ENCODE peak calls at places on chromosomes 6 and 20, in eight cellular contexts. One of them, this sample, is unnamed.

GRCh38 chr6:97815413-97815812 is 532.4 kb upstream of the MMS22L start:
- DNase-seq in neural progenitor cell: no peak
- DNase-seq in CD4-positive, alpha-beta T cell: no peak
- DNase-seq in HFFc6: no peak
- DNase-seq in heart left ventricle: no peak
- DNase-seq in uterus: no peak
- DNase-seq in lung: no peak
- DNase-seq in endothelial cell: no peak
- DNase-seq in this sample: no peak

GRCh38 chr6:45983041-45983440 is 32.6 kb downstream of the CLIC5 start:
- DNase-seq in uterus: no peak
- DNase-seq in lung: no peak
- DNase-seq in HFFc6: no peak
- DNase-seq in heart left ventricle: no peak
- DNase-seq in endothelial cell: no peak
- DNase-seq in CD4-positive, alpha-beta T cell: no peak
- DNase-seq in neural progenitor cell: no peak
- DNase-seq in this sample: no peak

GRCh38 chr6:166268431-166268830 is 39.8 kb downstream of the PRR18 start:
- DNase-seq in heart left ventricle: no peak
- DNase-seq in lung: no peak
- DNase-seq in neural progenitor cell: no peak
- DNase-seq in HFFc6: no peak
- DNase-seq in endothelial cell: no peak
- DNase-seq in uterus: no peak
- DNase-seq in CD4-positive, alpha-beta T cell: no peak
- DNase-seq in this sample: no peak

GRCh38 chr6:55433446-55434130 is 106.3 kb downstream of the GFRAL start:
- DNase-seq in endothelial cell: no peak
- DNase-seq in HFFc6: no peak
- DNase-seq in uterus: no peak
- DNase-seq in lung: no peak
- DNase-seq in CD4-positive, alpha-beta T cell: no peak
- DNase-seq in neural progenitor cell: peak; percentile 50
- DNase-seq in heart left ventricle: no peak
- DNase-seq in this sample: peak; percentile 7

GRCh38 chr6:122903266-122903915 is 92.6 kb upstream of the CLVS2 start:
- DNase-seq in uterus: no peak
- DNase-seq in HFFc6: no peak
- DNase-seq in endothelial cell: no peak
- DNase-seq in CD4-positive, alpha-beta T cell: no peak
- DNase-seq in heart left ventricle: no peak
- DNase-seq in neural progenitor cell: no peak
- DNase-seq in lung: no peak
- DNase-seq in this sample: no peak

GRCh38 chr6:137216875-137217553 is 2.2 kb downstream of the IFNGR1 start:
- DNase-seq in uterus: no peak
- DNase-seq in endothelial cell: no peak
- DNase-seq in heart left ventricle: peak; percentile 39
- DNase-seq in neural progenitor cell: no peak
- DNase-seq in HFFc6: no peak
- DNase-seq in CD4-positive, alpha-beta T cell: no peak
- DNase-seq in lung: no peak
- DNase-seq in this sample: no peak

GRCh38 chr6:161255518-161255917 is 18.3 kb downstream of the AGPAT4 start:
- DNase-seq in uterus: no peak
- DNase-seq in heart left ventricle: no peak
- DNase-seq in neural progenitor cell: no peak
- DNase-seq in CD4-positive, alpha-beta T cell: no peak
- DNase-seq in lung: no peak
- DNase-seq in HFFc6: no peak
- DNase-seq in endothelial cell: no peak
- DNase-seq in this sample: no peak

GRCh38 chr6:16511723-16512584 is 249.3 kb downstream of the ATXN1 start:
- DNase-seq in uterus: no peak
- DNase-seq in neural progenitor cell: no peak
- DNase-seq in CD4-positive, alpha-beta T cell: peak; percentile 26
- DNase-seq in heart left ventricle: no peak
- DNase-seq in endothelial cell: no peak
- DNase-seq in HFFc6: no peak
- DNase-seq in lung: no peak
- DNase-seq in this sample: no peak

GRCh38 chr20:8126979-8127378 is 5.1 kb upstream of the PLCB1 start:
- DNase-seq in lung: no peak
- DNase-seq in uterus: no peak
- DNase-seq in CD4-positive, alpha-beta T cell: no peak
- DNase-seq in heart left ventricle: no peak
- DNase-seq in neural progenitor cell: no peak
- DNase-seq in HFFc6: no peak
- DNase-seq in endothelial cell: no peak
- DNase-seq in this sample: no peak

GRCh38 chr6:10409766-10410209 is 5.1 kb downstream of the TFAP2A start:
- DNase-seq in endothelial cell: no peak
- DNase-seq in CD4-positive, alpha-beta T cell: no peak
- DNase-seq in heart left ventricle: no peak
- DNase-seq in neural progenitor cell: peak; percentile 39
- DNase-seq in HFFc6: no peak
- DNase-seq in uterus: no peak
- DNase-seq in lung: no peak
- DNase-seq in this sample: no peak

GRCh38 chr6:72689107-72689954 is 67.5 kb downstream of the KCNQ5 start:
- DNase-seq in HFFc6: no peak
- DNase-seq in CD4-positive, alpha-beta T cell: no peak
- DNase-seq in endothelial cell: no peak
- DNase-seq in uterus: no peak
- DNase-seq in neural progenitor cell: peak; percentile 10
- DNase-seq in lung: no peak
- DNase-seq in heart left ventricle: no peak
- DNase-seq in this sample: no peak

GRCh38 chr6:137256350-137257128 is 37.4 kb upstream of the IFNGR1 start:
- DNase-seq in lung: no peak
- DNase-seq in neural progenitor cell: no peak
- DNase-seq in CD4-positive, alpha-beta T cell: no peak
- DNase-seq in uterus: no peak
- DNase-seq in HFFc6: no peak
- DNase-seq in heart left ventricle: no peak
- DNase-seq in endothelial cell: no peak
- DNase-seq in this sample: no peak

GRCh38 chr6:105499928-105500327 is 97.0 kb upstream of the PREP start:
- DNase-seq in endothelial cell: no peak
- DNase-seq in neural progenitor cell: no peak
- DNase-seq in uterus: no peak
- DNase-seq in lung: no peak
- DNase-seq in heart left ventricle: no peak
- DNase-seq in CD4-positive, alpha-beta T cell: no peak
- DNase-seq in HFFc6: no peak
- DNase-seq in this sample: no peak

GRCh38 chr6:105503641-105504040 is 100.8 kb upstream of the PREP start:
- DNase-seq in neural progenitor cell: no peak
- DNase-seq in HFFc6: no peak
- DNase-seq in heart left ventricle: no peak
- DNase-seq in CD4-positive, alpha-beta T cell: no peak
- DNase-seq in uterus: no peak
- DNase-seq in endothelial cell: no peak
- DNase-seq in lung: no peak
- DNase-seq in this sample: no peak

GRCh38 chr6:105501246-105501645 is 98.4 kb upstream of the PREP start:
- DNase-seq in neural progenitor cell: no peak
- DNase-seq in lung: no peak
- DNase-seq in uterus: no peak
- DNase-seq in endothelial cell: no peak
- DNase-seq in heart left ventricle: no peak
- DNase-seq in CD4-positive, alpha-beta T cell: no peak
- DNase-seq in HFFc6: peak; percentile 28
- DNase-seq in this sample: no peak

GRCh38 chr6:105501945-105502344 is 99.1 kb upstream of the PREP start:
- DNase-seq in endothelial cell: no peak
- DNase-seq in heart left ventricle: no peak
- DNase-seq in neural progenitor cell: no peak
- DNase-seq in HFFc6: no peak
- DNase-seq in uterus: peak; percentile 29
- DNase-seq in lung: no peak
- DNase-seq in CD4-positive, alpha-beta T cell: no peak
- DNase-seq in this sample: no peak

GRCh38 chr6:105500693-105501092 is 97.8 kb upstream of the PREP start:
- DNase-seq in HFFc6: no peak
- DNase-seq in neural progenitor cell: no peak
- DNase-seq in endothelial cell: no peak
- DNase-seq in uterus: no peak
- DNase-seq in lung: no peak
- DNase-seq in heart left ventricle: no peak
- DNase-seq in CD4-positive, alpha-beta T cell: no peak
- DNase-seq in this sample: no peak
- TF ChIP-seq CTCF in HFFc6: peak; percentile 30
- TF ChIP-seq CTCF in neural progenitor cell: peak; percentile 32
- TF ChIP-seq CTCF in endothelial cell: no peak
- TF ChIP-seq CTCF in uterus: no peak
- TF ChIP-seq CTCF in lung: no peak
- TF ChIP-seq CTCF in heart left ventricle: no peak
- TF ChIP-seq CTCF in CD4-positive, alpha-beta T cell: no peak
- TF ChIP-seq CTCF in this sample: peak; percentile 2

DNA sequence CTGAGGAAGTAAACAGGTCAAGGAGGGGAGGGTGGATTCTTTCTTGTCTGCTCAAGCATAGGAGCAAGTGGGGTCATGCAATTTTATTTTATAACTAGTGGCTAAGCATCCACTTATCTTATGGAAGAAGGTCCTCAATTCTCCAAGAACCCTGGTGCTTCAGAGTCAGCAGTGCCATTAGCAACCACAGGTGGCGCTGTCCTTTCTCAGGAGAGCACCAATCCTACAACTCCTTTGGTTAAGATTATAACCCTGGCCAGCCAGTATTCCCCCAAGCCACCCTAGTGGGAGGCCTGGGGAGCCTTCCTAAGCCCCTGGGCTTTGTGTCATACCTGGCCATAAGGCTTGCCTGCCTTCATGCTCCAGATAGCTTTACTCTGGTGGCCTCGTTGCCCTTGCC is 60.7 kb downstream of the PCSK2 start:
- DNase-seq in lung: no peak
- DNase-seq in neural progenitor cell: no peak
- DNase-seq in endothelial cell: no peak
- DNase-seq in heart left ventricle: no peak
- DNase-seq in uterus: no peak
- DNase-seq in CD4-positive, alpha-beta T cell: no peak
- DNase-seq in HFFc6: no peak
- DNase-seq in this sample: no peak
- TF ChIP-seq CTCF in lung: no peak
- TF ChIP-seq CTCF in neural progenitor cell: peak; percentile 52
- TF ChIP-seq CTCF in endothelial cell: peak; percentile 61
- TF ChIP-seq CTCF in heart left ventricle: peak; percentile 11
- TF ChIP-seq CTCF in uterus: no peak
- TF ChIP-seq CTCF in CD4-positive, alpha-beta T cell: no peak
- TF ChIP-seq CTCF in HFFc6: peak; percentile 27
- TF ChIP-seq CTCF in this sample: no peak

DNA sequence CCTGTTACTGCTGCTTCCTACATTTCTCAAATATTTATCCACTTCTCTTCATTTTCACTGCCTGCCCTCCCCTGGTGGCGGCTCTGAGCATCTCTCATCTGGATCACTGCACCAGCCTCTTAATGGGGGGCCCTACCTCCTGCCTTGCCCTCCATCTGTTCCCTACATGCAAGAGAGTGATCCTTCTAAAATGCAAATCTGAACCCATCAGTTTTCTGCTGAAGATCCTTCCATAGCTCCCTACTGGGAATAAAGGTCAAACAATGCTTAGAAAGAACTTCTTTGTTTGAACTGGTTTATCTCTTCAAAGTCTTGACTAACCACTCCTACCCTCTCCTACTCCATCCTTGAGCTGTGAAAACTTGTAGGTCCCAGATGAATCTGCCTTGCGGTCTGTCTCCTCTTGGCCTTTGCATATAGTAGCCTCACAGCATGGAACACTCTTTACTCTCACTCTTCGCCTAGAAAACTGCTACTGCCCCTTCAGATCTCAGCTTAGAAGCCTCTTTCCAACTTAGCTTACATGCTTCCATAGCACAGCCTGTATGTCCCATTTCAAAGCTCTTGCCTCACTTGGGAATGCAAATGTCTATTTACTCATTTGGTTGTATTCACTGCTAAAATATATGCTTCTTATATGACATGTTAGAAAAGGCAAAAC is 119.3 kb downstream of the QRSL1 start:
- DNase-seq in CD4-positive, alpha-beta T cell: no peak
- DNase-seq in HFFc6: no peak
- DNase-seq in heart left ventricle: no peak
- DNase-seq in neural progenitor cell: no peak
- DNase-seq in endothelial cell: no peak
- DNase-seq in lung: no peak
- DNase-seq in uterus: no peak
- DNase-seq in this sample: no peak
- TF ChIP-seq CTCF in CD4-positive, alpha-beta T cell: no peak
- TF ChIP-seq CTCF in HFFc6: peak; percentile 57
- TF ChIP-seq CTCF in heart left ventricle: no peak
- TF ChIP-seq CTCF in neural progenitor cell: peak; percentile 35
- TF ChIP-seq CTCF in endothelial cell: peak; percentile 26
- TF ChIP-seq CTCF in lung: no peak
- TF ChIP-seq CTCF in uterus: no peak
- TF ChIP-seq CTCF in this sample: peak; percentile 15

GRCh38 chr20:1618954-1619550 is 757 bp downstream of the SIRPB1 start:
- DNase-seq in CD4-positive, alpha-beta T cell: no peak
- DNase-seq in HFFc6: no peak
- DNase-seq in lung: no peak
- DNase-seq in heart left ventricle: no peak
- DNase-seq in neural progenitor cell: no peak
- DNase-seq in endothelial cell: no peak
- DNase-seq in uterus: no peak
- DNase-seq in this sample: no peak

GRCh38 chr20:1622450-1622849 is 2.6 kb upstream of the SIRPB1 start:
- DNase-seq in HFFc6: no peak
- DNase-seq in CD4-positive, alpha-beta T cell: no peak
- DNase-seq in heart left ventricle: no peak
- DNase-seq in neural progenitor cell: no peak
- DNase-seq in uterus: no peak
- DNase-seq in endothelial cell: no peak
- DNase-seq in lung: no peak
- DNase-seq in this sample: no peak

GRCh38 chr20:1617055-1617454 is 2.8 kb downstream of the SIRPB1 start:
- DNase-seq in HFFc6: no peak
- DNase-seq in CD4-positive, alpha-beta T cell: no peak
- DNase-seq in uterus: no peak
- DNase-seq in endothelial cell: no peak
- DNase-seq in heart left ventricle: no peak
- DNase-seq in neural progenitor cell: no peak
- DNase-seq in lung: no peak
- DNase-seq in this sample: no peak

GRCh38 chr20:1619861-1620444 is at the start of gene SIRPB1:
- DNase-seq in lung: peak; percentile 32
- DNase-seq in endothelial cell: no peak
- DNase-seq in heart left ventricle: no peak
- DNase-seq in uterus: no peak
- DNase-seq in CD4-positive, alpha-beta T cell: no peak
- DNase-seq in HFFc6: no peak
- DNase-seq in neural progenitor cell: no peak
- DNase-seq in this sample: no peak

DNA sequence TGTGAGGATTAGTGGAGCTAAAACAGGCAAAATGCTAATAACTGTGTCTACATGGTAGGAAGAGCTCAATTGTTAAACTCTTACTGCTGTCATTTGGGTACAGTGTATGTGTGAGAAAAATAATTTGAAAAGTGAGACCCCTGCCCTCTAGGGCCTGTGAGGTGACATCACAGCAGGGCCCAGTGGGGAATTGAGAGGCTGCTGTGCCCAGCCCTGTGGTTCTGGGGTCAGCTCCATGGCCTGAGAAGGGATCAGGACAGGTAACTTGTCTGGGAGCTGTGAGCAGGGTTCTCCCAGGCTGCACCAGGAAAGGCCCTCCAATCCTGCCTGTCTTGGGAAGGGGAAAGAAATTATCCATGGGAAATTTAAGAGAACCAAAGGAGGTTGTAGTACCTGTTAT is 1.3 kb downstream of the SIRPB1 start:
- DNase-seq in uterus: no peak
- DNase-seq in heart left ventricle: no peak
- DNase-seq in lung: no peak
- DNase-seq in HFFc6: no peak
- DNase-seq in neural progenitor cell: no peak
- DNase-seq in endothelial cell: no peak
- DNase-seq in CD4-positive, alpha-beta T cell: no peak
- DNase-seq in this sample: no peak
- TF ChIP-seq CTCF in uterus: no peak
- TF ChIP-seq CTCF in heart left ventricle: no peak
- TF ChIP-seq CTCF in lung: no peak
- TF ChIP-seq CTCF in HFFc6: no peak
- TF ChIP-seq CTCF in neural progenitor cell: no peak
- TF ChIP-seq CTCF in endothelial cell: no peak
- TF ChIP-seq CTCF in CD4-positive, alpha-beta T cell: no peak
- TF ChIP-seq CTCF in this sample: no peak

This sample was measured in kidney epithelial cell.